ENCODE peak calls at places on chromosomes 5 and 9, in eight cellular contexts. R is GM23248, G is tibial artery, F is IMR-90, H is right cardiac atrium, S is heart left ventricle, C is fibroblast of lung, X is thyroid gland. U is an unnamed sample. For H3K4me1 and H3K9me3, the result is how much of the 10 kb centered on the place peaks cover.

GRCh38 chr5:96489518-96489917 is 56.5 kb upstream of the PCSK1 start:
- DNase-seq in R (no peak), G (no peak), F (no peak), H (no peak), S (no peak), C (no peak), X (no peak), U (no peak)

GRCh38 chr5:137730331-137730730 is 5.6 kb downstream of the KLHL3 start:
- DNase-seq in R (peak), G (no peak), F (peak), H (no peak), S (no peak), C (no peak), X (no peak), U (no peak)

GRCh38 chr5:147234825-147235635 is at the start of gene STK32A:
- DNase-seq in R (peak), G (peak), F (no peak), H (peak), S (peak), C (peak), X (peak), U (peak)

GRCh38 chr5:20113031-20113685 is 125.2 kb upstream of the CDH18 start:
- DNase-seq in R (no peak), G (no peak), F (no peak), H (no peak), S (no peak), C (peak), X (no peak), U (no peak)

GRCh38 chr5:33890633-33891032 is 1.2 kb downstream of the ADAMTS12 start:
- DNase-seq in R (peak), G (no peak), F (peak), H (no peak), S (no peak), C (peak), X (no peak), U (no peak)

GRCh38 chr5:64952961-64953360 is 184.2 kb downstream of the CWC27 start:
- DNase-seq in R (peak), G (no peak), F (no peak), H (no peak), S (no peak), C (no peak), X (no peak), U (no peak)

GRCh38 chr5:154478224-154478565 is at the start of gene HAND1:
- DNase-seq in R (peak), G (peak), F (no peak), H (peak), S (peak), C (no peak), X (peak), U (peak)

GRCh38 chr9:36401179-36401740 is 1.2 kb upstream of the RNF38 start:
- DNase-seq in R (peak), G (no peak), F (peak), H (peak), S (no peak), C (peak), X (peak), U (no peak)

GRCh38 chr9:32378496-32378895 is 5.9 kb upstream of the ACO1 start:
- DNase-seq in R (peak), G (no peak), F (peak), H (no peak), S (no peak), C (peak), X (no peak), U (no peak)

GRCh38 chr5:143554194-143554717 is 150.8 kb upstream of the NR3C1 start:
- DNase-seq in R (peak), G (no peak), F (peak), H (no peak), S (no peak), C (peak), X (no peak), U (no peak)

GRCh38 chr9:32427111-32427873 is 42.8 kb downstream of the ACO1 start:
- DNase-seq in R (peak), G (no peak), F (peak), H (no peak), S (no peak), C (peak), X (no peak), U (no peak)

GRCh38 chr5:139925650-139926640 is 117.2 kb downstream of the NRG2 start:
- DNase-seq in R (no peak), G (no peak), F (no peak), H (no peak), S (no peak), C (no peak), X (no peak), U (no peak)

GRCh38 chr5:112267231-112267630 is 151.8 kb downstream of the EPB41L4A start:
- DNase-seq in R (no peak), G (no peak), F (no peak), H (no peak), S (no peak), C (no peak), X (no peak), U (no peak)

GRCh38 chr5:175118700-175119309 is 325.2 kb downstream of the DRD1 start:
- DNase-seq in R (no peak), G (no peak), F (no peak), H (no peak), S (no peak), C (no peak), X (no peak), U (no peak)

GRCh38 chr9:9598723-9599122 is 1014.1 kb downstream of the PTPRD start:
- DNase-seq in R (no peak), G (no peak), F (no peak), H (no peak), S (no peak), C (no peak), X (no peak), U (no peak)

GRCh38 chr9:124218438-124219289 is 39.1 kb upstream of the NEK6 start:
- DNase-seq in R (peak), G (peak), F (peak), H (peak), S (peak), C (peak), X (no peak), U (no peak)

GRCh38 chr5:134585966-134586365 is 46.7 kb downstream of the SAR1B start:
- DNase-seq in R (no peak), G (no peak), F (no peak), H (no peak), S (no peak), C (no peak), X (no peak), U (no peak)

GRCh38 chr9:120698766-120699165 is 15.5 kb downstream of the MEGF9 start:
- DNase-seq in R (no peak), G (no peak), F (no peak), H (no peak), S (no peak), C (peak), X (no peak), U (no peak)

GRCh38 chr5:142808778-142809606 is 38.8 kb downstream of the ARHGAP26 start:
- DNase-seq in R (no peak), G (no peak), F (no peak), H (no peak), S (no peak), C (no peak), X (no peak), U (no peak)

GRCh38 chr5:369151-369939 is 47.8 kb downstream of the AHRR start:
- DNase-seq in R (no peak), G (peak), F (peak), H (no peak), S (no peak), C (peak), X (no peak), U (no peak)

GRCh38 chr9:2181794-2182193 is 166.6 kb downstream of the SMARCA2 start:
- DNase-seq in R (peak), G (no peak), F (peak), H (no peak), S (no peak), C (peak), X (peak), U (no peak)

GRCh38 chr5:75648712-75649111 is 37.5 kb downstream of the ANKDD1B start:
- DNase-seq in R (no peak), G (no peak), F (no peak), H (no peak), S (no peak), C (no peak), X (no peak), U (no peak)

GRCh38 chr9:6234014-6234413 is 18.4 kb downstream of the IL33 start:
- DNase-seq in R (no peak), G (no peak), F (no peak), H (no peak), S (no peak), C (no peak), X (no peak), U (no peak)

GRCh38 chr5:75496026-75496425 is 15.4 kb downstream of the CERT1 start:
- DNase-seq in R (no peak), G (no peak), F (no peak), H (no peak), S (no peak), C (no peak), X (no peak), U (no peak)

GRCh38 chr5:119072496-119072895 is 1.6 kb downstream of the DMXL1 start:
- DNase-seq in R (peak), G (no peak), F (no peak), H (no peak), S (no peak), C (no peak), X (no peak), U (no peak)
- H3K27ac ChIP-seq in R (no peak), G (no peak), F (no peak), H (no peak), S (no peak), C (no peak), X (peak), U (peak)

GRCh38 chr5:1378866-1379659 is 34.2 kb upstream of the CLPTM1L start:
- DNase-seq in R (no peak), G (no peak), F (no peak), H (no peak), S (no peak), C (no peak), X (no peak), U (no peak)
- H3K4me1 ChIP-seq in R (under half), G (under half), F (under half), H (under half), S (under half), C (under half), X (under half), U (under half)

GRCh38 chr9:103601287-103601686 is 492.8 kb upstream of the SMC2 start:
- DNase-seq in R (no peak), G (no peak), F (no peak), H (no peak), S (no peak), C (no peak), X (no peak), U (no peak)
- H3K9me3 ChIP-seq in R (under half), G (under half), F (under half), H (under half), S (under half), C (under half), X (under half), U (under half)

DNA sequence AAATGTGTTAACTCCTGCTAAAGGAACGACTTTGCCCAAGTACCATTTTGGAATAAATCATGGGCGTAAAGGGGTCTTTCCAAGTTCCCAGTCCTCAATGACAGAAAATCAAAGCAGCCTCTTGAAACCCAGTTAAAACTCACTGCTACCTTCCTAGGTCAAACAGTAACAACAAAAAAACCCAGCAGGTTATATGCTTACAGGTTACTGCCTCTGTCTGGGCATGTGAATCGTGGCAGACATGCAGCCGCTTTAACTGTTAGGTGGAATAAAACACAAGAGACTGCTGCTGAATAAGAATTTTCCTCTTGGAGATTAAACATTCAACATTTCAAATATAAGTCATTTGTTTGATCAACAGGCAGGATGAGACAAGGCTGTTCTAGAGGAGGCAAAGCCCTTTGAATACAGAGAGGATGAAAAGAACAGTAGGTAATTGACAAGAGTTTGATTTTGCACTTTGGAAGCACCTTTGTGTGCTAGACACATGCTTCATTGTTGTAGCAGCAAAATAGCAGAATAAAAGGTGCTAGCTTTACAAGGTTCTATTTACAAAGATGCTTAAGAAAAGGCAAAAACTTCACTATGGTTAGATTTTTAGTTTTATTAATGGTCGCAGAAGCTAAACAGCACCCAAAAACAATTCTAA is 319.4 kb downstream of the NDUFS4 start:
- DNase-seq in R (no peak), G (no peak), F (no peak), H (no peak), S (no peak), C (no peak), X (no peak), U (no peak)
- H3K27ac ChIP-seq in R (no peak), G (no peak), F (no peak), H (no peak), S (no peak), C (no peak), X (no peak), U (no peak)

DNA sequence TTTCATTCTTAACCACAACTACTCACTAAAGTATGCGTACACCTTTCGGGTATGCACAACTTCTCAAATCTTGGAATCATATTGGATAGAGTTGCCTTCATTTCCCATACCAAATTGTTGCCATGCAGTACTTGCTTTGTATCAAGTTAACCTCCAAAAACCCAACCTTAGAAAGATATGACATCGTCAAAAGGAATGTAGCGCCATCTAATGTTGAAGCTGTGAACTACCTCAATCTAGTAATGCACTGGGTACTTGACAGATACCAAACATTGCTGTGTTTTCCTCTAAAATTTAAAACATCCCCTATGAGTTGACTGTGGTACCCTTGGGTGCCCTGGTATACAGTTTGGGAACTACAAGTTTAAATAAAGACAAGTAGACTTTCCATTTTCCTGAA is 318.4 kb downstream of the ARL15 start:
- DNase-seq in R (peak), G (no peak), F (no peak), H (no peak), S (no peak), C (peak), X (no peak), U (no peak)
- H3K4me1 ChIP-seq in R (under half), G (under half), F (under half), H (under half), S (under half), C (under half), X (under half), U (under half)

DNA sequence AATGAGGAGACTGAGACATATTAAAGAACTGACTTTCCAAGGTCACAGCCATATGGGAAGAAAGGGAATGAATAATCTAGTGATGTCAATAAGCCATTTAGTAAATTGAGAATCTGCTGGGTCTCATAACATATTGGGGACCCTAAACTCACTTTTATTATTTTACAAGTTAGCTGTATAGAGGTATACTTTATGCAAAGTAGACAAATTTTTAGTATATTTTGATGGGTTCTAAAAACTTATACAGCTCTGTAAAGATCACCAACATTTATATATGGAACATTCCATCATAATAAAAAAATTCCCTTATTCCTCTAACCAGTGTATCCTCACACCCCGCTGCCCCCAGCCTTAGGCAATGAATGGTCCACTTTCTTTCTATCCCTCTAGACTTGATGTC is 35.7 kb upstream of the ZNF510 start:
- DNase-seq in R (no peak), G (no peak), F (no peak), H (no peak), S (no peak), C (no peak), X (no peak), U (no peak)
- H3K9me3 ChIP-seq in R (under half), G (half or more), F (under half), H (under half), S (half or more), C (under half), X (under half), U (half or more)

DNA sequence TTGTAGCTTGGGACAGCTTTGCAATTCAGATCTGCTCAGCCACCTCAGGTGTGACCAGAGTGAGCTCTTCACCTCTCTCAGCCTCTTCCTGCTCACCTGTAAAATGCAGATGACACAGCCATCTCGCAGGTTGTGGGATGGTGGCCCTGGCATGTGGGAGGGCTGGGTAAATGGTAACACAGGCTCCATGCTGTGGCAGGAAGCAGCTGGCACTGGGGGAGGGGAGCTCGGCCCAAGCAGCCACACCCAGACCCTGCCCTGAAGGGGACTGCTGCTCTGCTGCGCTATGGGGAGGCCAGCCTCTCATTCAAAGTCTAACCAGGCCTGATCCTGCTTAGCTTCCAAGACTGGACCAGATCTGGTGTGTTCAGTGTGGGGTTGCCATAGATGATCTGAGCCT is 24.1 kb downstream of the PHF2 start:
- DNase-seq in R (no peak), G (peak), F (no peak), H (no peak), S (no peak), C (no peak), X (no peak), U (no peak)
- H3K27ac ChIP-seq in R (no peak), G (no peak), F (no peak), H (no peak), S (no peak), C (no peak), X (no peak), U (no peak)

DNA sequence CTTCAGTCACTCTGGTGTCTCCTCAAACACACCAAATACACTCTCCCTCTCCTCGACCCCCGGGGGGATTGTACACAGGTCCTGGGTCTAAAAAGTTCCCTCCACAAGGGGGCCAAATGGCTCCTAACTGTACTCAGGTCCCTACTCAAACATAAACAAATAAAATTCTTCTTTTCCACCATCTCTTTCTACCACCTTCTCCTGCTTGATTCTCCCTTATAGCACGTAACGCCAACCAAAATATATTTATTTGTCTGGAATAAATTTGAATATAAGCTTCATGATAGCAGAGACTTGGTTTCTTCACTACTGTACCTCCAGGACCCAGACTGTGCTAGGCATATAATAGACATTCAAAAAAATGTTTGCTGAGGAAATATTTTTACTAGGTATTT is 21.4 kb downstream of the ZNF608 start:
- DNase-seq in R (no peak), G (no peak), F (no peak), H (no peak), S (no peak), C (no peak), X (no peak), U (no peak)
- H3K4me1 ChIP-seq in R (under half), G (under half), F (under half), H (under half), S (under half), C (under half), X (under half), U (under half)

GRCh38 chr5:158410976-158411375 is 552.0 kb upstream of the CLINT1 start:
- DNase-seq in R (peak), G (no peak), F (no peak), H (no peak), S (no peak), C (no peak), X (no peak), U (no peak)
- H3K9me3 ChIP-seq in R (under half), G (under half), F (under half), H (under half), S (under half), C (under half), X (under half), U (under half)

U was measured in left ventricle myocardium inferior.